ENCODE peak calls at places on chromosome 18, in ten cellular contexts. H is suprapubic skin, X is AG10803, F is hepatocyte, K is brain microvascular endothelial cell, Q is astrocyte, Y is pancreas, B is adrenal gland, G is uterus, U is lower leg skin. L is an unnamed sample.

GRCh38 chr18:48831113-48831759 is 119.5 kb downstream of the SMAD7 start:
- DNase-seq in B (peak), F (no peak), H (no peak), G (peak), X (no peak), K (no peak), U (peak), Q (no peak), Y (no peak), L (no peak)

GRCh38 chr18:12092398-12093229 is 1.0 kb upstream of the ANKRD62 start:
- DNase-seq in Q (no peak), G (no peak), B (no peak), U (no peak), K (no peak), F (peak), Y (peak), X (no peak), H (no peak), L (no peak)

GRCh38 chr18:11654736-11655604 is 34.1 kb upstream of the GNAL start:
- DNase-seq in Y (peak), K (peak), Q (no peak), X (peak), F (peak), U (peak), G (peak), H (peak), B (no peak), L (peak)

GRCh38 chr18:662197-662596 is 4.7 kb downstream of the TYMS start:
- DNase-seq in B (no peak), K (no peak), Y (no peak), G (no peak), X (no peak), F (no peak), Q (no peak), H (no peak), U (no peak), L (no peak)

GRCh38 chr18:78767648-78768071 is 212.0 kb upstream of the SALL3 start:
- DNase-seq in Y (no peak), H (no peak), F (no peak), X (no peak), K (no peak), Q (no peak), G (no peak), U (peak), B (no peak), L (no peak)

GRCh38 chr18:36697905-36698304 is 130.9 kb downstream of the TPGS2 start:
- DNase-seq in X (peak), H (no peak), F (no peak), U (no peak), B (no peak), K (peak), G (no peak), Q (peak), Y (no peak), L (peak)

GRCh38 chr18:7941533-7941932 is 374.4 kb downstream of the PTPRM start:
- DNase-seq in X (no peak), K (no peak), F (no peak), U (no peak), B (no peak), H (no peak), Q (no peak), Y (peak), G (no peak), L (no peak)

GRCh38 chr18:3525870-3526420 is 76.0 kb downstream of the TGIF1 start:
- DNase-seq in U (peak), Y (no peak), X (no peak), H (no peak), F (no peak), G (no peak), B (no peak), Q (peak), K (no peak), L (no peak)

GRCh38 chr18:24190590-24190989 is 51.7 kb downstream of the CABYR start:
- DNase-seq in F (no peak), B (no peak), X (no peak), H (no peak), U (no peak), G (no peak), Y (no peak), Q (no peak), K (peak), L (no peak)

GRCh38 chr18:71027531-71027930 is 738.7 kb downstream of the SOCS6 start:
- DNase-seq in Y (no peak), F (no peak), Q (no peak), U (no peak), B (no peak), G (no peak), K (no peak), X (no peak), H (no peak), L (no peak)

GRCh38 chr18:59787998-59788875 is 91.0 kb upstream of the CCBE1 start:
- DNase-seq in Y (no peak), Q (peak), B (no peak), F (peak), G (no peak), K (peak), X (peak), H (peak), U (no peak), L (peak)

GRCh38 chr18:59823611-59824195 is 76.1 kb upstream of the PMAIP1 start:
- DNase-seq in G (peak), H (peak), Y (peak), X (peak), U (peak), K (peak), Q (peak), F (peak), B (peak), L (peak)

GRCh38 chr18:35513181-35513932 is 15.6 kb upstream of the INO80C start:
- DNase-seq in Y (peak), G (peak), Q (peak), H (no peak), X (peak), K (peak), B (no peak), F (peak), U (peak), L (peak)

GRCh38 chr18:49901862-49902340 is 88.6 kb upstream of the ACAA2 start:
- DNase-seq in F (no peak), X (no peak), G (no peak), H (no peak), K (no peak), U (no peak), B (no peak), Y (no peak), Q (no peak), L (no peak)

GRCh38 chr18:48037481-48038271 is 107.2 kb upstream of the SMAD2 start:
- DNase-seq in B (peak), F (no peak), K (no peak), Q (no peak), H (no peak), Y (peak), U (peak), X (no peak), G (peak), L (no peak)

GRCh38 chr18:76208632-76209308 is 286.3 kb downstream of the ZNF516 start:
- DNase-seq in U (no peak), K (no peak), X (no peak), H (no peak), Y (no peak), G (no peak), Q (no peak), F (no peak), B (no peak), L (no peak)

GRCh38 chr18:45670281-45670962 is 53.6 kb upstream of the SLC14A1 start:
- DNase-seq in U (peak), K (no peak), G (no peak), F (no peak), X (peak), Q (peak), H (no peak), Y (no peak), B (peak), L (peak)

GRCh38 chr18:22113144-22113813 is 56.1 kb upstream of the GATA6 start:
- DNase-seq in H (no peak), Y (no peak), Q (no peak), G (no peak), B (peak), K (no peak), F (no peak), U (no peak), X (no peak), L (no peak)

GRCh38 chr18:49814147-49814499 is 790 bp upstream of the ACAA2 start:
- DNase-seq in U (peak), H (peak), X (peak), K (peak), Y (peak), G (peak), B (peak), Q (peak), F (peak), L (peak)

GRCh38 chr18:72799106-72799505 is 68.7 kb downstream of the NETO1 start:
- DNase-seq in Q (peak), U (no peak), Y (no peak), K (peak), F (no peak), B (no peak), H (no peak), G (no peak), X (no peak), L (no peak)

GRCh38 chr18:33677891-33678290 is 99.9 kb downstream of the ASXL3 start:
- DNase-seq in F (no peak), K (no peak), U (no peak), X (no peak), H (no peak), Y (no peak), B (no peak), G (no peak), Q (no peak), L (no peak)

GRCh38 chr18:23363865-23364570 is 89.1 kb upstream of the RIOK3 start:
- DNase-seq in X (no peak), U (no peak), F (no peak), Q (no peak), K (no peak), H (no peak), G (no peak), Y (no peak), B (no peak), L (no peak)

GRCh38 chr18:59502222-59502898 is 143.3 kb upstream of the LMAN1 start:
- DNase-seq in Y (peak), G (peak), U (no peak), B (no peak), F (peak), K (peak), X (peak), H (no peak), Q (peak), L (peak)

GRCh38 chr18:34820360-34820759 is 110.3 kb downstream of the DTNA start:
- DNase-seq in U (no peak), B (no peak), H (no peak), Y (no peak), X (no peak), K (no peak), F (no peak), G (no peak), Q (no peak), L (no peak)

GRCh38 chr18:50093366-50093765 is 101.6 kb downstream of the MYO5B start:
- DNase-seq in Y (no peak), F (no peak), Q (no peak), X (no peak), B (no peak), U (peak), H (no peak), K (no peak), G (no peak), L (no peak)

GRCh38 chr18:59799383-59800015 is 100.3 kb upstream of the PMAIP1 start:
- DNase-seq in B (no peak), F (no peak), X (peak), Y (no peak), Q (no peak), H (no peak), G (no peak), K (no peak), U (no peak), L (no peak)

GRCh38 chr18:26574958-26575864 is 26.9 kb upstream of the KCTD1 start:
- DNase-seq in Q (peak), B (peak), Y (peak), X (peak), U (peak), F (peak), H (no peak), K (peak), G (no peak), L (peak)

GRCh38 chr18:78801011-78801410 is 178.6 kb upstream of the SALL3 start:
- DNase-seq in X (no peak), U (no peak), Q (no peak), G (no peak), K (no peak), Y (no peak), B (no peak), F (no peak), H (no peak), L (no peak)

GRCh38 chr18:29962579-29962978 is 1080.0 kb downstream of the DSC3 start:
- DNase-seq in G (no peak), F (peak), X (no peak), Q (no peak), Y (no peak), B (no peak), H (no peak), K (no peak), U (no peak), L (no peak)

GRCh38 chr18:8176105-8176504 is 433.1 kb upstream of the RAB12 start:
- DNase-seq in H (no peak), U (no peak), F (no peak), B (no peak), K (no peak), Y (no peak), X (no peak), G (no peak), Q (no peak), L (no peak)

GRCh38 chr18:14945984-14946383 is 198.0 kb downstream of the ANKRD30B start:
- DNase-seq in B (no peak), F (no peak), G (no peak), U (peak), X (no peak), Y (no peak), Q (no peak), K (no peak), H (no peak), L (no peak)

GRCh38 chr18:50099725-50100414 is 95.1 kb downstream of the MYO5B start:
- DNase-seq in H (no peak), Y (no peak), G (no peak), F (peak), X (peak), U (no peak), B (no peak), Q (peak), K (no peak), L (peak)

GRCh38 chr18:45103319-45104070 is 422.8 kb downstream of the SETBP1 start:
- DNase-seq in G (no peak), B (no peak), H (no peak), Y (no peak), K (no peak), F (no peak), U (no peak), X (no peak), Q (no peak), L (no peak)

GRCh38 chr18:75204262-75204977 is 4.5 kb downstream of the PTGR3 start:
- DNase-seq in B (peak), G (no peak), X (no peak), U (no peak), Q (peak), F (peak), H (no peak), Y (no peak), K (no peak), L (peak)

GRCh38 chr18:75201273-75201898 is 7.6 kb downstream of the PTGR3 start:
- DNase-seq in H (no peak), G (no peak), Q (no peak), K (no peak), F (no peak), X (no peak), Y (peak), U (no peak), B (no peak), L (no peak)

GRCh38 chr18:75201936-75202335 is 7.0 kb downstream of the PTGR3 start:
- DNase-seq in X (no peak), F (no peak), G (no peak), Y (peak), K (no peak), Q (no peak), H (no peak), U (no peak), B (no peak), L (no peak)

GRCh38 chr18:75203456-75204261 is 5.3 kb downstream of the PTGR3 start:
- DNase-seq in F (peak), Q (peak), Y (no peak), K (no peak), G (no peak), U (no peak), X (no peak), H (no peak), B (no peak), L (no peak)

GRCh38 chr18:75202976-75203375 is 6.0 kb downstream of the PTGR3 start:
- DNase-seq in B (no peak), Q (no peak), G (no peak), K (no peak), H (no peak), F (no peak), X (no peak), U (no peak), Y (no peak), L (no peak)
- H3K4me3 ChIP-seq in B (no peak), Q (no peak), G (no peak), K (no peak), H (no peak), F (no peak), X (peak), U (no peak), Y (no peak), L (no peak)

GRCh38 chr18:6444484-6445228 is 29.9 kb upstream of the L3MBTL4 start:
- DNase-seq in Q (no peak), H (no peak), K (no peak), X (no peak), F (no peak), G (no peak), B (no peak), U (no peak), Y (no peak), L (no peak)
- TF ChIP-seq CTCF in Q (no peak), H (no peak), K (no peak), X (no peak), F (no peak), G (no peak), B (no peak), U (no peak), Y (no peak), L (no peak)

DNA sequence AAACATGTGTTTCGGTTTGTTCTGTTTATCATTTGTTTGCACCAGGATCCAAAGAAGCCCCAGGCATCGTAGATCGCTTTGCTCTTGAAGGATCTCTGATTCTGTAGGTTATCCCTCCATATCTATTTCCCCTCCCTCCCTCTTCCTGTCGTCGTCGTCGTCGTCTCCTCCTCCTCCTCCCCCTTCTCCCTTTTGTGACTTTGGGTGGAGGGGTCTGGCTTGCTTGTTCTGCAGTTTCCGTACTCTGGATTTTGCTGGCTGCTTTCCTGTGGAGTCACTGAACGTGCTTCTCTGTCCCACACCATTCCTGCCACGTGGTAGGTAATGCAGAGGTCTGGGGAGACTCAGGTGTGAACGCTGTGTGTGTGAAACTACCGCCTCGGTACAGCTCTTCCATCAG is 225.0 kb downstream of the LDLRAD4 start:
- DNase-seq in F (no peak), U (peak), B (no peak), K (no peak), G (no peak), X (no peak), H (no peak), Y (no peak), Q (no peak), L (no peak)
- H3K4me3 ChIP-seq in F (no peak), U (no peak), B (no peak), K (no peak), G (no peak), X (no peak), H (no peak), Y (no peak), Q (no peak), L (no peak)

GRCh38 chr18:66616523-66616983 is 12.7 kb upstream of the CDH19 start:
- DNase-seq in H (no peak), Q (no peak), F (peak), U (no peak), X (no peak), K (no peak), B (no peak), G (no peak), Y (peak), L (peak)
- TF ChIP-seq CTCF in H (no peak), Q (no peak), F (peak), U (no peak), X (no peak), K (peak), B (no peak), G (no peak), Y (no peak), L (peak)